ENCODE peak calls at places on chromosomes 6 and 20, in six cellular contexts. S, C, F, M, Q and U are unnamed samples.

GRCh38 chr6:139841794-139842215 is 467.4 kb upstream of the CITED2 start:
- DNase-seq in S (peak; percentile 11), C (no peak), F (no peak), M (no peak), Q (peak; percentile 57), U (no peak)

GRCh38 chr6:155315516-155315871 is 1.2 kb upstream of the TFB1M start:
- DNase-seq in S (no peak), C (no peak), F (no peak), M (no peak), Q (peak; percentile 17), U (no peak)

GRCh38 chr6:36285797-36286196 is 15.9 kb downstream of the PNPLA1 start:
- DNase-seq in S (no peak), C (no peak), F (no peak), M (no peak), Q (no peak), U (no peak)

GRCh38 chr20:49724637-49725606 is 11.2 kb upstream of the B4GALT5 start:
- DNase-seq in S (peak; percentile 73), C (peak; percentile 18), F (no peak), M (no peak), Q (peak; percentile 44), U (no peak)

GRCh38 chr6:12037803-12038202 is 25.7 kb downstream of the HIVEP1 start:
- DNase-seq in S (no peak), C (no peak), F (no peak), M (no peak), Q (peak; percentile 24), U (no peak)

GRCh38 chr6:3088446-3088845 is 20.2 kb downstream of the RIPK1 start:
- DNase-seq in S (no peak), C (no peak), F (no peak), M (no peak), Q (no peak), U (no peak)

GRCh38 chr6:53437557-53438202 is 88.9 kb upstream of the ELOVL5 start:
- DNase-seq in S (no peak), C (peak; percentile 74), F (peak; percentile 49), M (peak; percentile 71), Q (peak; percentile 64), U (no peak)

GRCh38 chr6:42095066-42095465 is 44.7 kb downstream of the TAF8 start:
- DNase-seq in S (no peak), C (no peak), F (no peak), M (no peak), Q (no peak), U (no peak)

GRCh38 chr20:50277064-50277415 is 86.4 kb downstream of the CEBPB start:
- DNase-seq in S (no peak), C (no peak), F (no peak), M (no peak), Q (no peak), U (no peak)

GRCh38 chr6:16498237-16498636 is 259.9 kb downstream of the GMPR start:
- DNase-seq in S (no peak), C (no peak), F (no peak), M (no peak), Q (no peak), U (no peak)

GRCh38 chr6:50305660-50306059 is 255.9 kb upstream of the DEFB112 start:
- DNase-seq in S (peak; percentile 0), C (no peak), F (no peak), M (peak; percentile 3), Q (no peak), U (no peak)

GRCh38 chr6:150466196-150466595 is 97.4 kb downstream of the IYD start:
- DNase-seq in S (no peak), C (no peak), F (no peak), M (no peak), Q (no peak), U (no peak)

GRCh38 chr6:12851123-12851695 is 134.6 kb downstream of the PHACTR1 start:
- DNase-seq in S (no peak), C (no peak), F (peak; percentile 13), M (no peak), Q (no peak), U (no peak)

GRCh38 chr6:69179681-69180080 is 544.6 kb downstream of the ADGRB3 start:
- DNase-seq in S (no peak), C (no peak), F (no peak), M (peak; percentile 34), Q (no peak), U (no peak)

GRCh38 chr20:21435576-21435975 is 38.2 kb upstream of the NKX2-4 start:
- DNase-seq in S (no peak), C (no peak), F (no peak), M (no peak), Q (no peak), U (no peak)

GRCh38 chr6:30885999-30886896 is 1.9 kb downstream of the DDR1 start:
- DNase-seq in S (no peak), C (no peak), F (peak; percentile 41), M (peak; percentile 93), Q (no peak), U (no peak)

GRCh38 chr6:82363368-82364086 is at the start of gene TPBG:
- DNase-seq in S (no peak), C (peak; percentile 60), F (no peak), M (peak; percentile 86), Q (no peak), U (peak; percentile 88)

GRCh38 chr6:98581725-98582124 is 252.6 kb upstream of the POU3F2 start:
- DNase-seq in S (no peak), C (no peak), F (no peak), M (no peak), Q (no peak), U (no peak)

GRCh38 chr6:83430606-83431544 is at the start of gene ME1:
- DNase-seq in S (peak; percentile 57), C (peak; percentile 31), F (peak; percentile 26), M (peak; percentile 83), Q (no peak), U (peak; percentile 95)

GRCh38 chr20:59382326-59382725 is 81.9 kb downstream of the EDN3 start:
- DNase-seq in S (no peak), C (no peak), F (no peak), M (no peak), Q (no peak), U (no peak)

GRCh38 chr6:131182991-131183425 is 47.7 kb downstream of the AKAP7 start:
- DNase-seq in S (no peak), C (no peak), F (no peak), M (peak; percentile 78), Q (peak; percentile 82), U (no peak)

GRCh38 chr6:32947552-32948465 is 5.1 kb downstream of the HLA-DMA start:
- DNase-seq in S (no peak), C (no peak), F (no peak), M (peak; percentile 35), Q (peak; percentile 73), U (no peak)